ENCODE peak calls at places on chromosomes 1 and 21, in eight cellular contexts. One of them, this sample, is unnamed. For H3K9me3, the result is how much of the 10 kb centered on the place peaks cover.

GRCh38 chr1:31683997-31684396 is 19.8 kb downstream of the COL16A1 start:
- DNase-seq in CD8-positive, alpha-beta memory T cell: no peak
- DNase-seq in astrocyte: no peak
- DNase-seq in endodermal cell: peak
- DNase-seq in SJSA1: no peak
- DNase-seq in tibial artery: no peak
- DNase-seq in mucosa of descending colon: no peak
- DNase-seq in right lobe of liver: no peak
- DNase-seq in this sample: peak

GRCh38 chr1:206145771-206146290 is 28.6 kb upstream of the AVPR1B start:
- DNase-seq in CD8-positive, alpha-beta memory T cell: no peak
- DNase-seq in astrocyte: no peak
- DNase-seq in endodermal cell: no peak
- DNase-seq in SJSA1: no peak
- DNase-seq in tibial artery: no peak
- DNase-seq in mucosa of descending colon: no peak
- DNase-seq in right lobe of liver: no peak
- DNase-seq in this sample: no peak

GRCh38 chr1:231161711-231162299 is at the start of gene TRIM67:
- DNase-seq in CD8-positive, alpha-beta memory T cell: no peak
- DNase-seq in astrocyte: no peak
- DNase-seq in endodermal cell: no peak
- DNase-seq in SJSA1: peak
- DNase-seq in tibial artery: no peak
- DNase-seq in mucosa of descending colon: no peak
- DNase-seq in right lobe of liver: no peak
- DNase-seq in this sample: no peak

GRCh38 chr1:216314369-216315095 is 108.7 kb downstream of the USH2A start:
- DNase-seq in CD8-positive, alpha-beta memory T cell: no peak
- DNase-seq in astrocyte: no peak
- DNase-seq in endodermal cell: no peak
- DNase-seq in SJSA1: no peak
- DNase-seq in tibial artery: no peak
- DNase-seq in mucosa of descending colon: no peak
- DNase-seq in right lobe of liver: no peak
- DNase-seq in this sample: no peak

GRCh38 chr1:181062800-181063428 is 25.6 kb upstream of the IER5 start:
- DNase-seq in CD8-positive, alpha-beta memory T cell: peak
- DNase-seq in astrocyte: no peak
- DNase-seq in endodermal cell: no peak
- DNase-seq in SJSA1: no peak
- DNase-seq in tibial artery: no peak
- DNase-seq in mucosa of descending colon: no peak
- DNase-seq in right lobe of liver: no peak
- DNase-seq in this sample: no peak

GRCh38 chr21:34130598-34130985 is 57.2 kb downstream of the MRPS6 start:
- DNase-seq in CD8-positive, alpha-beta memory T cell: no peak
- DNase-seq in astrocyte: no peak
- DNase-seq in endodermal cell: no peak
- DNase-seq in SJSA1: peak
- DNase-seq in tibial artery: no peak
- DNase-seq in mucosa of descending colon: no peak
- DNase-seq in right lobe of liver: no peak
- DNase-seq in this sample: no peak

GRCh38 chr1:206828765-206829164 is 36.7 kb upstream of the IL20 start:
- DNase-seq in CD8-positive, alpha-beta memory T cell: no peak
- DNase-seq in astrocyte: no peak
- DNase-seq in endodermal cell: no peak
- DNase-seq in SJSA1: no peak
- DNase-seq in tibial artery: no peak
- DNase-seq in mucosa of descending colon: no peak
- DNase-seq in right lobe of liver: no peak
- DNase-seq in this sample: no peak

GRCh38 chr21:25735895-25736597 is 1.3 kb downstream of the GABPA start:
- DNase-seq in CD8-positive, alpha-beta memory T cell: no peak
- DNase-seq in astrocyte: peak
- DNase-seq in endodermal cell: no peak
- DNase-seq in SJSA1: peak
- DNase-seq in tibial artery: no peak
- DNase-seq in mucosa of descending colon: no peak
- DNase-seq in right lobe of liver: no peak
- DNase-seq in this sample: no peak

DNA sequence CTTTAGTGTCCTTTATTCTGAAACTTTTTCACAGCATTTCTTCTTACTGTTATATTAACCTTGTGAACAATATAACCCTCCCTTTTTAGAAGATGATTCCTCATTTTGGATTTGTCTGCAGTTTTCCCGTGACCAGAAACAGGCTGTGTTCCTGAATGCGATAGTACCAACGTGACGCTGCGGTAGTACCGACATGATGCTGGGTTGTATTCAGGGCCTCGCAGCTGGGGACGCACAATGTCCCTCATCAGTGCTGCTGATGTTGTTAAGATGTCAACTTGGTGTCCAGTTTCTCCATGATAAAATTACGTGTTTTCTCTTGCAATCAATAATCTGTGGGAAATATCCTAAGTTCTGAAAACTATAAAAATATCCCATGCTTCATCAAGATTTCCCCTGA is 761.4 kb upstream of the TPTE start:
- DNase-seq in CD8-positive, alpha-beta memory T cell: no peak
- DNase-seq in astrocyte: no peak
- DNase-seq in endodermal cell: no peak
- DNase-seq in SJSA1: no peak
- DNase-seq in tibial artery: no peak
- DNase-seq in mucosa of descending colon: no peak
- DNase-seq in right lobe of liver: no peak
- DNase-seq in this sample: no peak
- H3K9me3 ChIP-seq in CD8-positive, alpha-beta memory T cell: under half
- H3K9me3 ChIP-seq in astrocyte: under half
- H3K9me3 ChIP-seq in endodermal cell: half or more
- H3K9me3 ChIP-seq in SJSA1: under half
- H3K9me3 ChIP-seq in tibial artery: under half
- H3K9me3 ChIP-seq in mucosa of descending colon: half or more
- H3K9me3 ChIP-seq in right lobe of liver: under half
- H3K9me3 ChIP-seq in this sample: under half

GRCh38 chr1:2314297-2314802 is 77.0 kb downstream of the MORN1 start:
- DNase-seq in CD8-positive, alpha-beta memory T cell: peak
- DNase-seq in astrocyte: no peak
- DNase-seq in endodermal cell: peak
- DNase-seq in SJSA1: peak
- DNase-seq in tibial artery: peak
- DNase-seq in mucosa of descending colon: no peak
- DNase-seq in right lobe of liver: no peak
- DNase-seq in this sample: peak

GRCh38 chr1:2315711-2316450 is 75.5 kb downstream of the MORN1 start:
- DNase-seq in CD8-positive, alpha-beta memory T cell: no peak
- DNase-seq in astrocyte: no peak
- DNase-seq in endodermal cell: peak
- DNase-seq in SJSA1: no peak
- DNase-seq in tibial artery: no peak
- DNase-seq in mucosa of descending colon: no peak
- DNase-seq in right lobe of liver: no peak
- DNase-seq in this sample: no peak

GRCh38 chr1:2313651-2314296 is 77.6 kb downstream of the MORN1 start:
- DNase-seq in CD8-positive, alpha-beta memory T cell: no peak
- DNase-seq in astrocyte: no peak
- DNase-seq in endodermal cell: no peak
- DNase-seq in SJSA1: no peak
- DNase-seq in tibial artery: no peak
- DNase-seq in mucosa of descending colon: no peak
- DNase-seq in right lobe of liver: no peak
- DNase-seq in this sample: no peak

GRCh38 chr1:2316451-2316940 is 74.9 kb downstream of the MORN1 start:
- DNase-seq in CD8-positive, alpha-beta memory T cell: no peak
- DNase-seq in astrocyte: peak
- DNase-seq in endodermal cell: no peak
- DNase-seq in SJSA1: no peak
- DNase-seq in tibial artery: no peak
- DNase-seq in mucosa of descending colon: no peak
- DNase-seq in right lobe of liver: no peak
- DNase-seq in this sample: peak

DNA sequence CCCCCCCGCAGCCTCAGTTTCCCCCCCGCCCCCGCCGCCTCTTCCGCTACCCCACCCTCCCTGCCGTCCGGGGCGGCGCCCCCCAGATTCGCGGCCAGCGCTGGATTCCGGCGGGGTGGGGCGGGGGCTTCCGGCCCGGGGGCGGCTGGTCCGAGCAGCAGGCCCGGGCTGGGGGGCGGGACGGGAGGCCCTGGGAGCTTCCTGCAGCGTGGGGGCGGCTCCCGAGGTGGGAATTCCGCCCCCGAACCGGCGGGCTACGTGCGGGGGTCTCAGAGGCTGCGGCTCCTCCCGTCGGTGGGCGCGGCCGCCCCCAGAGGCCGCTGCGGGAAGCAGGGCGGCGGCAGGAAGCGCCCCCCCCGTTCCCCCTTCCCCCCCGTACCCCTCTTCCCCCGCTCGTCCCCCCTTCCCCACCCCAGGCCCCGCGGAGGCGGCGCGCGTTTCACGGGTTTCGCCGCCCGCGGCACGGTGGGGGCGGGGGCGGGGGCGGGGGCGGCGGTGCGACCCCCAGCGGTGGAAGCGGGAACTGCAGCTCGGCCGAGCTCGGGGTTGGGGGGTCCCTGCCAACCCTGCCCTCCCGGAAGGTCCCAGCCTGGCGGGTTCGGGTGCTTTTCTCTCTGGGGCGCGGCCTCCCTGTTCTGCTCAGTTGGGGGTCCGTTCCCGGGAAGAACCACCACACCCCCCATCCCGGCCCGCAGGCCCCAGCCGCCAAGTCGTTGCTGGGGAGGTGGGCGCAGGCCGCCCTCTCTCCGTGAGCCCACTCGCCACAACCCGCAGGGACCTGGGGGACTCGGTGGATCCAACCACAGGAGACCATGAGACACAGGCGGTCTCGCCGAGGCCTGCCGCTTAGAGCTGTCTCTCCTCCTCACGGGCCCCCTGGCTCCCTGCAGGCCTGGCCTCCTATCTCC is 76.3 kb downstream of the MORN1 start:
- DNase-seq in CD8-positive, alpha-beta memory T cell: peak
- DNase-seq in astrocyte: no peak
- DNase-seq in endodermal cell: peak
- DNase-seq in SJSA1: peak
- DNase-seq in tibial artery: no peak
- DNase-seq in mucosa of descending colon: peak
- DNase-seq in right lobe of liver: no peak
- DNase-seq in this sample: peak
- H3K4me3 ChIP-seq in CD8-positive, alpha-beta memory T cell: peak
- H3K4me3 ChIP-seq in astrocyte: no peak
- H3K4me3 ChIP-seq in endodermal cell: no peak
- H3K4me3 ChIP-seq in SJSA1: peak
- H3K4me3 ChIP-seq in tibial artery: peak
- H3K4me3 ChIP-seq in mucosa of descending colon: no peak
- H3K4me3 ChIP-seq in right lobe of liver: peak
- H3K4me3 ChIP-seq in this sample: peak

GRCh38 chr1:178599087-178599486 is 86.2 kb downstream of the TEX35 start:
- DNase-seq in CD8-positive, alpha-beta memory T cell: no peak
- DNase-seq in astrocyte: no peak
- DNase-seq in endodermal cell: no peak
- DNase-seq in SJSA1: no peak
- DNase-seq in tibial artery: no peak
- DNase-seq in mucosa of descending colon: no peak
- DNase-seq in right lobe of liver: no peak
- DNase-seq in this sample: no peak

GRCh38 chr1:178599745-178600144 is 86.8 kb downstream of the TEX35 start:
- DNase-seq in CD8-positive, alpha-beta memory T cell: no peak
- DNase-seq in astrocyte: no peak
- DNase-seq in endodermal cell: no peak
- DNase-seq in SJSA1: no peak
- DNase-seq in tibial artery: no peak
- DNase-seq in mucosa of descending colon: no peak
- DNase-seq in right lobe of liver: no peak
- DNase-seq in this sample: no peak

GRCh38 chr1:178593526-178593925 is 80.6 kb downstream of the TEX35 start:
- DNase-seq in CD8-positive, alpha-beta memory T cell: no peak
- DNase-seq in astrocyte: no peak
- DNase-seq in endodermal cell: no peak
- DNase-seq in SJSA1: no peak
- DNase-seq in tibial artery: no peak
- DNase-seq in mucosa of descending colon: no peak
- DNase-seq in right lobe of liver: no peak
- DNase-seq in this sample: no peak

GRCh38 chr1:178594133-178594532 is 81.2 kb downstream of the TEX35 start:
- DNase-seq in CD8-positive, alpha-beta memory T cell: no peak
- DNase-seq in astrocyte: no peak
- DNase-seq in endodermal cell: no peak
- DNase-seq in SJSA1: no peak
- DNase-seq in tibial artery: no peak
- DNase-seq in mucosa of descending colon: no peak
- DNase-seq in right lobe of liver: no peak
- DNase-seq in this sample: peak
- H3K9me3 ChIP-seq in CD8-positive, alpha-beta memory T cell: under half
- H3K9me3 ChIP-seq in astrocyte: under half
- H3K9me3 ChIP-seq in endodermal cell: under half
- H3K9me3 ChIP-seq in SJSA1: under half
- H3K9me3 ChIP-seq in tibial artery: under half
- H3K9me3 ChIP-seq in mucosa of descending colon: under half
- H3K9me3 ChIP-seq in right lobe of liver: under half
- H3K9me3 ChIP-seq in this sample: under half

GRCh38 chr21:45445369-45445768 is 40.4 kb downstream of the COL18A1 start:
- DNase-seq in CD8-positive, alpha-beta memory T cell: no peak
- DNase-seq in astrocyte: no peak
- DNase-seq in endodermal cell: no peak
- DNase-seq in SJSA1: no peak
- DNase-seq in tibial artery: no peak
- DNase-seq in mucosa of descending colon: no peak
- DNase-seq in right lobe of liver: no peak
- DNase-seq in this sample: no peak

GRCh38 chr21:45443595-45444181 is 38.7 kb downstream of the COL18A1 start:
- DNase-seq in CD8-positive, alpha-beta memory T cell: peak
- DNase-seq in astrocyte: no peak
- DNase-seq in endodermal cell: no peak
- DNase-seq in SJSA1: no peak
- DNase-seq in tibial artery: no peak
- DNase-seq in mucosa of descending colon: peak
- DNase-seq in right lobe of liver: peak
- DNase-seq in this sample: peak

GRCh38 chr21:45441431-45442255 is 36.7 kb downstream of the COL18A1 start:
- DNase-seq in CD8-positive, alpha-beta memory T cell: peak
- DNase-seq in astrocyte: no peak
- DNase-seq in endodermal cell: no peak
- DNase-seq in SJSA1: no peak
- DNase-seq in tibial artery: no peak
- DNase-seq in mucosa of descending colon: peak
- DNase-seq in right lobe of liver: peak
- DNase-seq in this sample: peak

GRCh38 chr21:45442276-45442675 is 37.3 kb downstream of the COL18A1 start:
- DNase-seq in CD8-positive, alpha-beta memory T cell: no peak
- DNase-seq in astrocyte: no peak
- DNase-seq in endodermal cell: no peak
- DNase-seq in SJSA1: no peak
- DNase-seq in tibial artery: no peak
- DNase-seq in mucosa of descending colon: peak
- DNase-seq in right lobe of liver: peak
- DNase-seq in this sample: peak

DNA sequence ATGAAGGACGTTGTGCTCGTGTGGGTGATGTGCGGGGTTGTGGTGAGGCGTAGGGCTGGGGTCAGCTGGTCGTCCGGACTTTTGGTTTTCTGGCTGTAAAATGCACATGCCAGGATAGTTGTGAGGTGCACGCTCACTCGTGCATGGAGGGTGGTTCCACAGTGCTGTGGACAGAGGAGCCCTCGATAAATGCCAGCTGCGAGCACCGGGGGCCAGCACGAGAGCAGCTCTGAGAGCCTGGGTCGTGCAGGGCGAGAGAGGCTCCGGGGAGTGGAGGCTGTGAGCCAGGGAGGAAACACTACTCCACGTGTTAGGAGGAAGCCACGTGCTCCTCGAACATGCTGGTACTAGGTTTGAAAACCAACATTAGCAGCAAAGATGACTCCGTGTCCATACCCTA is 39.4 kb downstream of the COL18A1 start:
- DNase-seq in CD8-positive, alpha-beta memory T cell: peak
- DNase-seq in astrocyte: no peak
- DNase-seq in endodermal cell: no peak
- DNase-seq in SJSA1: no peak
- DNase-seq in tibial artery: no peak
- DNase-seq in mucosa of descending colon: peak
- DNase-seq in right lobe of liver: peak
- DNase-seq in this sample: peak
- H3K4me3 ChIP-seq in CD8-positive, alpha-beta memory T cell: no peak
- H3K4me3 ChIP-seq in astrocyte: no peak
- H3K4me3 ChIP-seq in endodermal cell: no peak
- H3K4me3 ChIP-seq in SJSA1: no peak
- H3K4me3 ChIP-seq in tibial artery: no peak
- H3K4me3 ChIP-seq in mucosa of descending colon: no peak
- H3K4me3 ChIP-seq in right lobe of liver: no peak
- H3K4me3 ChIP-seq in this sample: no peak